ENCODE peak calls at places on chromosomes 4 and X, in seven cellular contexts. O is effector CD4-positive, alpha-beta T cell; X is EL; K is T-helper 2 cell; G is cardiac fibroblast; F is activated B cell treated with CpG ODN at 0.5 μM for 24 hours; A is mammary epithelial cell. Y is an unnamed sample.

GRCh38 chr4:184359905-184360304 is 114.4 kb downstream of the IRF2 start:
- DNase-seq in O (no peak), X (no peak), K (no peak), G (peak), F (no peak), A (no peak), Y (no peak)

GRCh38 chrX:150163956-150164726 is 199.0 kb upstream of the MAMLD1 start:
- DNase-seq in O (no peak), X (no peak), K (no peak), G (no peak), F (no peak), A (no peak), Y (no peak)

GRCh38 chr4:83231620-83232056 is 53.0 kb downstream of the COQ2 start:
- DNase-seq in O (no peak), X (peak), K (peak), G (no peak), F (no peak), A (peak), Y (no peak)

GRCh38 chrX:1151378-1152077 is 60.9 kb downstream of the CRLF2 start:
- DNase-seq in O (no peak), X (no peak), K (no peak), G (no peak), F (no peak), A (no peak), Y (no peak)

GRCh38 chr4:145626623-145626982 is 7.4 kb downstream of the MMAA start:
- DNase-seq in O (no peak), X (no peak), K (no peak), G (no peak), F (no peak), A (no peak), Y (no peak)

GRCh38 chrX:35382966-35383365 is 415.2 kb upstream of the MAGEB16 start:
- DNase-seq in O (no peak), X (no peak), K (no peak), G (no peak), F (no peak), A (no peak), Y (no peak)

GRCh38 chr4:68466185-68466584 is 18.9 kb downstream of the TMPRSS11E start:
- DNase-seq in O (no peak), X (peak), K (no peak), G (peak), F (no peak), A (peak), Y (no peak)

GRCh38 chr4:143404555-143404954 is 67.9 kb downstream of the GAB1 start:
- DNase-seq in O (no peak), X (no peak), K (no peak), G (no peak), F (no peak), A (no peak), Y (no peak)

GRCh38 chrX:112211459-112211858 is 128.9 kb upstream of the TRPC5 start:
- DNase-seq in O (no peak), X (no peak), K (peak), G (no peak), F (no peak), A (peak), Y (no peak)

GRCh38 chrX:152821145-152821765 is 9.3 kb downstream of the CETN2 start:
- DNase-seq in O (no peak), X (peak), K (peak), G (peak), F (no peak), A (peak), Y (no peak)

GRCh38 chr4:7411896-7412585 is 22.7 kb downstream of the PSAPL1 start:
- DNase-seq in O (no peak), X (no peak), K (no peak), G (no peak), F (no peak), A (no peak), Y (no peak)

GRCh38 chrX:38484607-38485498 is 76.5 kb upstream of the TSPAN7 start:
- DNase-seq in O (no peak), X (no peak), K (no peak), G (no peak), F (no peak), A (no peak), Y (no peak)

GRCh38 chr4:78644744-78645330 is 93.3 kb downstream of the ANXA3 start:
- DNase-seq in O (peak), X (peak), K (peak), G (peak), F (no peak), A (peak), Y (peak)

GRCh38 chr4:4260185-4260751 is 12.2 kb upstream of the TMEM128 start:
- DNase-seq in O (no peak), X (peak), K (peak), G (peak), F (no peak), A (peak), Y (no peak)

GRCh38 chr4:160143574-160143973 is 1040.7 kb downstream of the RAPGEF2 start:
- DNase-seq in O (no peak), X (no peak), K (no peak), G (no peak), F (no peak), A (peak), Y (no peak)

GRCh38 chrX:28108186-28108945 is 127.1 kb upstream of the DCAF8L1 start:
- DNase-seq in O (no peak), X (no peak), K (no peak), G (no peak), F (no peak), A (no peak), Y (no peak)

GRCh38 chr4:154686838-154687237 is 57.0 kb upstream of the LRAT start:
- DNase-seq in O (no peak), X (no peak), K (no peak), G (no peak), F (no peak), A (peak), Y (no peak)

GRCh38 chrX:13764284-13764683 is 29.7 kb downstream of the OFD1 start:
- DNase-seq in O (no peak), X (no peak), K (no peak), G (no peak), F (no peak), A (no peak), Y (no peak)

GRCh38 chrX:135625995-135626394 is 87.4 kb upstream of the CT45A1 start:
- DNase-seq in O (no peak), X (no peak), K (no peak), G (peak), F (no peak), A (no peak), Y (no peak)

GRCh38 chr4:138981930-138982390 is 33.6 kb upstream of the NOCT start:
- DNase-seq in O (no peak), X (peak), K (no peak), G (peak), F (no peak), A (peak), Y (no peak)

GRCh38 chr4:78525559-78525958 is 26.0 kb upstream of the ANXA3 start:
- DNase-seq in O (no peak), X (no peak), K (no peak), G (no peak), F (no peak), A (no peak), Y (no peak)

GRCh38 chrX:68238568-68238967 is 194.7 kb downstream of the OPHN1 start:
- DNase-seq in O (no peak), X (no peak), K (peak), G (no peak), F (no peak), A (no peak), Y (no peak)

GRCh38 chrX:53188763-53189162 is 36.2 kb downstream of the KDM5C start:
- DNase-seq in O (no peak), X (no peak), K (peak), G (no peak), F (no peak), A (peak), Y (no peak)

GRCh38 chr4:81499840-81500239 is 28.1 kb upstream of the RASGEF1B start:
- DNase-seq in O (no peak), X (no peak), K (no peak), G (no peak), F (no peak), A (no peak), Y (no peak)

GRCh38 chr4:118770741-118771187 is 65.2 kb downstream of the SEC24D start:
- DNase-seq in O (no peak), X (no peak), K (no peak), G (peak), F (no peak), A (peak), Y (no peak)

GRCh38 chr4:83342476-83342875 is 7.8 kb upstream of the HPSE start:
- DNase-seq in O (no peak), X (no peak), K (no peak), G (peak), F (no peak), A (no peak), Y (no peak)

Y was measured in omental fat pad.